ENCODE peak calls at places on chromosomes 2 and 18, in five cellular contexts. R is T-helper 9 cell, J is progenitor cell of endocrine pancreas, W is SHP77, C is GM12865. H is an unnamed sample.

GRCh38 chr2:180728928-180729559 is 251.4 kb upstream of the UBE2E3 start:
- DNase-seq in W (no peak), R (no peak), C (no peak), J (no peak), H (peak)

GRCh38 chr2:229519655-229520054 is 194.7 kb downstream of the DNER start:
- DNase-seq in J (no peak), W (no peak), C (peak), R (no peak), H (no peak)

GRCh38 chr2:236440110-236440881 is 129.3 kb upstream of the ACKR3 start:
- DNase-seq in R (no peak), W (no peak), J (no peak), C (no peak), H (no peak)

GRCh38 chr2:175734679-175735078 is 267.4 kb downstream of the LNPK start:
- DNase-seq in R (no peak), C (no peak), J (no peak), W (no peak), H (no peak)

GRCh38 chr2:8571792-8572499 is 109.9 kb upstream of the ID2 start:
- DNase-seq in J (no peak), R (no peak), W (peak), C (no peak), H (no peak)

GRCh38 chr2:112029164-112029563 is 25.9 kb upstream of the TMEM87B start:
- DNase-seq in J (no peak), R (no peak), W (no peak), C (no peak), H (peak)

GRCh38 chr2:224645722-224646121 is 60.6 kb upstream of the CUL3 start:
- DNase-seq in J (no peak), C (no peak), R (no peak), W (no peak), H (peak)

GRCh38 chr2:229230911-229231310 is 40.2 kb downstream of the PID1 start:
- DNase-seq in J (no peak), C (no peak), R (no peak), W (no peak), H (no peak)

GRCh38 chr2:154952346-154953010 is 254.0 kb downstream of the KCNJ3 start:
- DNase-seq in C (peak), J (no peak), R (no peak), W (no peak), H (no peak)

GRCh38 chr2:1975060-1975459 is 230.7 kb upstream of the PXDN start:
- DNase-seq in C (no peak), W (no peak), J (no peak), R (no peak), H (no peak)

GRCh38 chr18:70431203-70431624 is 142.4 kb downstream of the SOCS6 start:
- DNase-seq in C (no peak), J (no peak), R (no peak), W (no peak), H (no peak)

GRCh38 chr2:69567909-69568300 is 75.6 kb downstream of the AAK1 start:
- DNase-seq in W (no peak), C (no peak), R (no peak), J (no peak), H (no peak)

GRCh38 chr2:157825885-157826284 is 50.2 kb downstream of the ACVR1 start:
- DNase-seq in R (no peak), C (no peak), W (no peak), J (no peak), H (peak)

GRCh38 chr2:156343940-156344301 is 11.4 kb upstream of the NR4A2 start:
- DNase-seq in R (no peak), W (no peak), J (no peak), C (no peak), H (no peak)

GRCh38 chr18:54606835-54607212 is 15.8 kb downstream of the DYNAP start:
- DNase-seq in W (no peak), R (no peak), J (no peak), C (no peak), H (peak)

GRCh38 chr2:98422449-98422848 is 22.2 kb upstream of the INPP4A start:
- DNase-seq in R (no peak), W (no peak), J (no peak), C (no peak), H (no peak)

GRCh38 chr2:197708331-197708730 is 3.2 kb downstream of the MARS2 start:
- DNase-seq in R (no peak), J (no peak), W (no peak), C (no peak), H (peak)

GRCh38 chr2:165239826-165240618 is 808 bp downstream of the SCN2A start:
- DNase-seq in C (no peak), J (no peak), R (no peak), W (no peak), H (no peak)

GRCh38 chr2:26577442-26578433 is 63.4 kb downstream of the CIB4 start:
- DNase-seq in R (peak), W (peak), C (peak), J (peak), H (peak)

GRCh38 chr2:11938196-11938595 is 191.8 kb downstream of the LPIN1 start:
- DNase-seq in J (no peak), R (no peak), W (peak), C (no peak), H (peak)

H was measured in trophoblast cell.